ENCODE peak calls at places on chromosomes 13 and 19, in nine cellular contexts. P is fibroblast of mammary gland, W is AG04450, E is transverse colon, U is tibial artery, J is cardiac fibroblast, A is spleen, B is HL-60, Z is Peyer's patch. L is an unnamed sample.

GRCh38 chr19:48196933-48197665 is 26.6 kb downstream of the ZSWIM9 start:
- DNase-seq in A (no peak), E (no peak), U (no peak), Z (no peak), J (peak), W (no peak), B (no peak), P (peak), L (peak)

GRCh38 chr19:4507150-4507452 is 11.2 kb downstream of the PLIN4 start:
- DNase-seq in U (no peak), B (no peak), J (no peak), P (no peak), W (no peak), E (no peak), A (no peak), Z (no peak), L (no peak)

GRCh38 chr19:6272913-6273600 is 6.7 kb downstream of the MLLT1 start:
- DNase-seq in B (no peak), Z (no peak), U (no peak), E (no peak), P (no peak), J (no peak), W (no peak), A (no peak), L (no peak)

GRCh38 chr13:95784161-95784880 is 107.4 kb downstream of the DNAJC3 start:
- DNase-seq in J (peak), U (no peak), P (peak), Z (no peak), W (peak), B (no peak), E (no peak), A (no peak), L (peak)

GRCh38 chr19:29675650-29676186 is 10.5 kb downstream of the PLEKHF1 start:
- DNase-seq in P (no peak), E (no peak), J (no peak), B (no peak), U (no peak), W (no peak), Z (no peak), A (peak), L (no peak)

GRCh38 chr13:19185086-19185864 is 3.7 kb upstream of the TUBA3C start:
- DNase-seq in J (no peak), P (no peak), B (no peak), E (no peak), U (no peak), Z (no peak), W (no peak), A (peak), L (no peak)

GRCh38 chr13:87554045-87554444 is 117.1 kb upstream of the SLITRK5 start:
- DNase-seq in W (no peak), P (no peak), B (no peak), Z (no peak), A (no peak), E (no peak), J (no peak), U (no peak), L (no peak)

GRCh38 chr19:406999-407491 is 1.9 kb downstream of the C2CD4C start:
- DNase-seq in Z (peak), A (peak), P (no peak), U (no peak), W (no peak), J (no peak), E (no peak), B (no peak), L (no peak)

GRCh38 chr13:86155756-86156155 is 356.5 kb upstream of the SLITRK6 start:
- DNase-seq in W (no peak), J (no peak), B (no peak), E (no peak), P (no peak), A (no peak), Z (no peak), U (no peak), L (no peak)

GRCh38 chr19:3655402-3656072 is 28.9 kb upstream of the CACTIN start:
- DNase-seq in J (peak), W (peak), U (no peak), Z (no peak), E (peak), P (peak), B (no peak), A (no peak), L (peak)

GRCh38 chr13:69178000-69178399 is 929.6 kb upstream of the ATXN8OS start:
- DNase-seq in P (no peak), Z (no peak), E (no peak), U (no peak), A (no peak), W (no peak), B (no peak), J (no peak), L (no peak)

GRCh38 chr13:79658333-79658975 is 177.5 kb downstream of the NDFIP2 start:
- DNase-seq in E (no peak), W (no peak), A (no peak), B (no peak), J (no peak), P (no peak), Z (no peak), U (no peak), L (no peak)

GRCh38 chr13:72194531-72194930 is 327.5 kb upstream of the DACH1 start:
- DNase-seq in B (no peak), Z (peak), A (no peak), W (no peak), J (peak), U (no peak), P (peak), E (peak), L (peak)
- TF ChIP-seq CTCF in B (no peak), Z (no peak), A (no peak), W (no peak), J (no peak), U (no peak), P (no peak), E (no peak), L (no peak)

GRCh38 chr13:22428188-22428828 is 752.5 kb upstream of the SGCG start:
- DNase-seq in U (no peak), A (no peak), P (no peak), J (no peak), Z (no peak), B (no peak), E (no peak), W (no peak), L (peak)
- H3K4me3 ChIP-seq in U (no peak), A (no peak), P (no peak), J (no peak), Z (no peak), B (no peak), E (no peak), W (no peak), L (no peak)

GRCh38 chr19:8500158-8500557 is 2.3 kb downstream of the PRAM1 start:
- DNase-seq in E (no peak), B (peak), A (no peak), P (no peak), J (no peak), W (no peak), Z (no peak), U (no peak), L (peak)
- TF ChIP-seq CTCF in E (no peak), B (no peak), A (no peak), P (no peak), J (no peak), W (no peak), Z (no peak), U (no peak), L (no peak)

GRCh38 chr19:18788782-18789421 is 2.2 kb downstream of the COMP start:
- DNase-seq in B (no peak), Z (no peak), P (no peak), W (no peak), A (no peak), U (no peak), J (no peak), E (no peak), L (no peak)

GRCh38 chr19:18791315-18791678 is 192 bp upstream of the COMP start:
- DNase-seq in J (no peak), E (no peak), Z (no peak), P (no peak), B (no peak), U (no peak), W (no peak), A (no peak), L (no peak)

GRCh38 chr19:18790566-18791314 is at the start of gene COMP:
- DNase-seq in W (no peak), Z (no peak), U (no peak), A (peak), P (no peak), B (no peak), J (no peak), E (no peak), L (no peak)

GRCh38 chr19:18789422-18789832 is 1.7 kb downstream of the COMP start:
- DNase-seq in Z (no peak), J (no peak), A (no peak), P (no peak), U (no peak), E (no peak), W (no peak), B (no peak), L (no peak)

GRCh38 chr19:18789883-18790565 is 1.1 kb downstream of the COMP start:
- DNase-seq in U (peak), P (peak), E (no peak), Z (no peak), W (no peak), A (peak), J (peak), B (peak), L (peak)
- H3K4me3 ChIP-seq in U (peak), P (peak), E (peak), Z (no peak), W (peak), A (no peak), J (no peak), B (no peak), L (no peak)

GRCh38 chr13:48975101-48975925 is at the start of gene FNDC3A:
- DNase-seq in A (peak), W (peak), E (peak), B (no peak), P (peak), U (peak), J (peak), Z (peak), L (peak)
- TF ChIP-seq CTCF in A (no peak), W (peak), E (no peak), B (no peak), P (peak), U (peak), J (peak), Z (no peak), L (no peak)

DNA sequence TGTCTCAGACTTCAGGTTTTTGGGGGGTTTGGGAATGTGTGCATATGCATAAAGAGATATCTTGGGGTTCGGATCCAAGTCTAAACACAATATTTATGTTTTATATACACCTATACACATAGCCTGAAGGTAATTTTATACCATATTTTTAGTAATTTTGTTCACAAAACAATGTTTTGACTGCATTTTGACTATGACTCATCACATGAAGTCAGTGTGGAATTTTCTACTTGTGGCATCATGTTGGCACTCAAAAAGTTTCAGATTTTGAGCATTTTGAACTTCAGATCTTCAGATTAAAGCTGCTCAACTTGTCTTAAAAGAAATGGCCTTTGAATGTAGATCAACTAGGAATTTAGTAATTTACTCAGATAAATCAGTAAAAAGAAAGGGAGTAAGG is 712.9 kb upstream of the GPC6 start:
- DNase-seq in Z (no peak), B (no peak), A (no peak), U (no peak), J (peak), W (no peak), E (no peak), P (no peak), L (no peak)
- H3K4me3 ChIP-seq in Z (no peak), B (no peak), A (no peak), U (no peak), J (no peak), W (no peak), E (no peak), P (no peak), L (no peak)

GRCh38 chr13:101916758-101917474 is 464.4 kb downstream of the ITGBL1 start:
- DNase-seq in W (no peak), Z (no peak), U (no peak), A (no peak), P (no peak), J (no peak), E (no peak), B (no peak), L (no peak)

GRCh38 chr13:101915755-101916107 is 463.3 kb downstream of the ITGBL1 start:
- DNase-seq in P (no peak), B (no peak), E (no peak), J (no peak), W (no peak), Z (no peak), U (no peak), A (no peak), L (no peak)

GRCh38 chr13:101917475-101917810 is 465.0 kb downstream of the ITGBL1 start:
- DNase-seq in W (no peak), Z (no peak), B (no peak), U (no peak), E (no peak), J (no peak), P (no peak), A (no peak), L (no peak)

GRCh38 chr13:101915333-101915732 is 462.9 kb downstream of the ITGBL1 start:
- DNase-seq in W (no peak), B (no peak), Z (no peak), U (no peak), E (no peak), J (no peak), P (no peak), A (no peak), L (no peak)

GRCh38 chr13:101916108-101916757 is 463.8 kb downstream of the ITGBL1 start:
- DNase-seq in P (peak), J (peak), E (no peak), W (no peak), U (no peak), A (no peak), B (no peak), Z (no peak), L (peak)
- TF ChIP-seq CTCF in P (peak), J (peak), E (no peak), W (peak), U (no peak), A (no peak), B (no peak), Z (no peak), L (peak)

GRCh38 chr13:112981361-112981905 is 12.4 kb downstream of the MCF2L start:
- DNase-seq in J (no peak), W (no peak), E (no peak), A (no peak), P (no peak), B (no peak), U (no peak), Z (no peak), L (no peak)

GRCh38 chr13:112978561-112979405 is 9.8 kb downstream of the MCF2L start:
- DNase-seq in B (no peak), E (no peak), U (no peak), J (no peak), P (no peak), A (no peak), W (no peak), Z (no peak), L (no peak)

GRCh38 chr13:112982281-112983041 is 13.4 kb downstream of the MCF2L start:
- DNase-seq in B (no peak), P (no peak), U (no peak), A (no peak), J (no peak), W (no peak), Z (no peak), E (no peak), L (no peak)

GRCh38 chr13:112979406-112979902 is 10.4 kb downstream of the MCF2L start:
- DNase-seq in E (no peak), W (no peak), P (no peak), U (no peak), J (no peak), Z (no peak), B (no peak), A (no peak), L (no peak)

GRCh38 chr13:112980441-112980840 is 11.4 kb downstream of the MCF2L start:
- DNase-seq in Z (no peak), B (peak), E (no peak), U (no peak), J (no peak), W (no peak), P (no peak), A (no peak), L (no peak)
- H3K4me3 ChIP-seq in Z (no peak), B (no peak), E (no peak), U (peak), J (no peak), W (no peak), P (no peak), A (no peak), L (no peak)